ENCODE peak calls at places on chromosome 7, in eight cellular contexts. V is HCT116, G is upper lobe of left lung, W is endothelial cell of umbilical vein, P is sigmoid colon, Q is HepG2, E is breast epithelium, S is GM23338. A is an unnamed sample.

GRCh38 chr7:46970486-46970885 is 611.4 kb downstream of the TNS3 start:
- DNase-seq in W (no peak), V (no peak), G (no peak), S (no peak), Q (no peak), P (no peak), E (no peak), A (no peak)

GRCh38 chr7:34249192-34249591 is 343.9 kb downstream of the BMPER start:
- DNase-seq in W (no peak), G (no peak), V (no peak), E (no peak), P (no peak), Q (no peak), S (no peak), A (no peak)

GRCh38 chr7:105389090-105389650 is 449 bp upstream of the SRPK2 start:
- DNase-seq in P (peak), G (no peak), W (peak), Q (peak), S (peak), E (no peak), V (peak), A (peak)

GRCh38 chr7:2663121-2663886 is 24.7 kb upstream of the AMZ1 start:
- DNase-seq in P (peak), S (no peak), E (no peak), G (peak), Q (peak), V (no peak), W (peak), A (no peak)

GRCh38 chr7:106717997-106718871 is 57.3 kb upstream of the CCDC71L start:
- DNase-seq in Q (peak), W (peak), E (no peak), V (peak), S (peak), G (no peak), P (no peak), A (peak)

GRCh38 chr7:127792528-127793342 is 140.7 kb downstream of the SND1 start:
- DNase-seq in Q (peak), P (no peak), V (no peak), S (peak), G (no peak), E (no peak), W (no peak), A (peak)

GRCh38 chr7:28627263-28627653 is 214.9 kb downstream of the CREB5 start:
- DNase-seq in E (no peak), G (no peak), P (no peak), Q (no peak), S (no peak), V (no peak), W (no peak), A (no peak)

GRCh38 chr7:92768501-92769360 is 67.6 kb downstream of the CDK6 start:
- DNase-seq in V (no peak), P (no peak), W (no peak), G (no peak), Q (no peak), E (no peak), S (peak), A (no peak)

GRCh38 chr7:9097565-9098060 is 664.2 kb downstream of the NXPH1 start:
- DNase-seq in W (no peak), S (no peak), Q (no peak), V (no peak), G (no peak), P (no peak), E (no peak), A (no peak)

GRCh38 chr7:86913709-86914108 is 145.7 kb downstream of the ELAPOR2 start:
- DNase-seq in V (no peak), G (no peak), Q (no peak), S (no peak), E (no peak), W (no peak), P (no peak), A (no peak)

GRCh38 chr7:51108134-51108533 is 208.5 kb downstream of the COBL start:
- DNase-seq in S (no peak), Q (no peak), W (no peak), E (no peak), P (no peak), G (no peak), V (no peak), A (no peak)

GRCh38 chr7:34748244-34749039 is 90.4 kb downstream of the NPSR1 start:
- DNase-seq in P (no peak), G (no peak), W (peak), V (peak), S (peak), E (peak), Q (peak), A (no peak)

GRCh38 chr7:14761506-14762296 is 140.8 kb downstream of the DGKB start:
- DNase-seq in P (peak), E (no peak), Q (no peak), G (no peak), S (no peak), W (peak), V (no peak), A (no peak)

GRCh38 chr7:94394058-94394398 is 667 bp upstream of the COL1A2 start:
- DNase-seq in W (no peak), Q (no peak), V (no peak), E (no peak), G (peak), S (no peak), P (peak), A (no peak)

GRCh38 chr7:157663061-157663863 is 326.5 kb downstream of the DNAJB6 start:
- DNase-seq in G (peak), V (no peak), W (no peak), P (peak), Q (no peak), E (no peak), S (no peak), A (no peak)

GRCh38 chr7:92039900-92040299 is 94.4 kb downstream of the CYP51A1 start:
- DNase-seq in W (no peak), E (no peak), P (no peak), V (no peak), S (no peak), Q (no peak), G (no peak), A (no peak)

GRCh38 chr7:139914306-139914747 is 85.3 kb downstream of the TBXAS1 start:
- DNase-seq in Q (no peak), S (no peak), G (no peak), P (no peak), W (peak), V (no peak), E (no peak), A (no peak)

GRCh38 chr7:138608292-138608691 is 92.9 kb downstream of the SVOPL start:
- DNase-seq in V (no peak), Q (no peak), P (no peak), G (no peak), S (no peak), E (no peak), W (peak), A (no peak)

GRCh38 chr7:142228681-142229080 is 29.2 kb downstream of the PRSS58 start:
- DNase-seq in V (no peak), S (peak), G (no peak), W (no peak), E (no peak), Q (no peak), P (no peak), A (no peak)

GRCh38 chr7:142231716-142232115 is 26.1 kb downstream of the PRSS58 start:
- DNase-seq in E (no peak), V (peak), W (no peak), S (peak), Q (peak), P (no peak), G (peak), A (no peak)
- TF ChIP-seq CTCF in E (no peak), V (peak), W (no peak), S (peak), Q (peak), P (no peak), G (no peak), A (no peak)

DNA sequence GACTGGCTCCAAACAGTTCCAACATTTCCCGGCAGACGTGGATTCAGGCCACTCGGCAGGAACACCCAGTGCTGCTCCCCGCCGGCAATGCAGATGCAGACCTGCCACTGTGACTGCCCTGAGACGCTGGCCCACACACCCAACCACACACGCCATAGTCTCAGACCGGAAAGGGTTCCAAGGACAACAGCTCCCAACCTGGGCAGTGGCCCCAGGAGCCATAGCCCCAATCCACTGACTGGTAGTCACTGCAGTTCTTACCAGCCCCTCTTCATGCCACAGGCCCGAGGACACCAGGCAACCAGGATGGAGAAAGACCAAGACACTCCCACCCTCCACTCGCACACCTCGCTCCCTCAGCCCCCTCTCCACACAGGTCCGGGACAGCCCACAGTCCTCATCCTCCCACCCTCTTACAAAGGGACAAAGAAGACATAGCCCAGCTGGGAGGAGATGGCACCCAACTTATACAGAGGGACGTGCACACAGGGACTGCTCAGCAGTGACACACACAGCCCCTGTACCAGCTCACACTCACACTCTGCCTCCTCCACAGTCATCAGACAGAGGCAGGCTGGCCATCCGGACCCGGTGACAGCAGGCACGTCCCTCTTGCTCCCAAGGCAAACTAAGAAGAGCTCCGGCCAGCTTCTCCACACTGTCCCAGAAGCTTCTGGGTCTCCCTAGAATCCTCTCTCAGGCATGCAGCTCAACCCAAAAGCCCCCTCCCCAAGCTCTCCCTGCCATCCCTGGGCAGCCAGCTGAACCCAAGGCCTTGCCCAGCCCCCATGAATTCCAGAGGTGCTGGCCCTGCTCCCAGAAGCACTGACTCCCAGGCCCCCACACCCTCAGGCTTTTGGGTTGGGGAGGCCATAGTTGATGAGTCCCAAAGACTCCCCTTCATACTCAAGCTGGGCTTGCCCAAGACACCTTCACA is 24.8 kb downstream of the KCNH2 start:
- DNase-seq in P (peak), V (no peak), G (no peak), E (no peak), W (no peak), Q (no peak), S (no peak), A (no peak)
- TF ChIP-seq POLR2AphosphoS5 in P (no peak), V (no peak), G (no peak), E (no peak), W (no peak), Q (no peak), S (no peak), A (no peak)

GRCh38 chr7:7351832-7352231 is 169.5 kb downstream of the C1GALT1 start:
- DNase-seq in E (no peak), G (no peak), V (no peak), S (peak), Q (no peak), P (no peak), W (no peak), A (no peak)

GRCh38 chr7:7352845-7353244 is 170.5 kb downstream of the C1GALT1 start:
- DNase-seq in P (no peak), Q (peak), V (no peak), W (no peak), S (peak), G (no peak), E (no peak), A (no peak)

GRCh38 chr7:7349156-7349555 is 166.8 kb downstream of the C1GALT1 start:
- DNase-seq in W (no peak), G (no peak), V (no peak), P (no peak), Q (no peak), S (no peak), E (no peak), A (no peak)

GRCh38 chr7:7351156-7351555 is 168.8 kb downstream of the C1GALT1 start:
- DNase-seq in E (no peak), P (no peak), V (no peak), W (no peak), S (no peak), G (no peak), Q (no peak), A (no peak)

DNA sequence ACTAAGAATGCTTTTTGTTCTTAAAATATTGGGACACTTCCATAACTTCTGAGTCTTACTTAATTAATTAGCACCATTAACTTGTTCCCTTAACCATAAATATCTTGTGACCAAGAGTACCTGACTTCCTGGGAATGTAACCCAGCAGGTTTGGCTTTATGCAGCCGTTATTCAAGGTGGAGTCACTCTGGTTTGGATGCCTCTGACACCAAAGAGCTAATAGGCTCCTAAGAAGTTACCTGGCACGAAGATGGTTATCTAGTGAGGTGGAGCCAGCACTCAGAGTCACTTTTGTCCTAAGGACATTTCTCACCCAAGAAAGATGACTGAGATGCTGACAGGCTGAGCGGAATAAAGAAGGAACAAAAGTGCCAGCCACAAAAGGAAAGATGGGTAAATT is 172.3 kb downstream of the C1GALT1 start:
- DNase-seq in W (no peak), S (peak), P (no peak), G (no peak), Q (no peak), E (peak), V (peak), A (no peak)
- TF ChIP-seq CTCF in W (no peak), S (no peak), P (no peak), G (no peak), Q (no peak), E (no peak), V (no peak), A (no peak)

DNA sequence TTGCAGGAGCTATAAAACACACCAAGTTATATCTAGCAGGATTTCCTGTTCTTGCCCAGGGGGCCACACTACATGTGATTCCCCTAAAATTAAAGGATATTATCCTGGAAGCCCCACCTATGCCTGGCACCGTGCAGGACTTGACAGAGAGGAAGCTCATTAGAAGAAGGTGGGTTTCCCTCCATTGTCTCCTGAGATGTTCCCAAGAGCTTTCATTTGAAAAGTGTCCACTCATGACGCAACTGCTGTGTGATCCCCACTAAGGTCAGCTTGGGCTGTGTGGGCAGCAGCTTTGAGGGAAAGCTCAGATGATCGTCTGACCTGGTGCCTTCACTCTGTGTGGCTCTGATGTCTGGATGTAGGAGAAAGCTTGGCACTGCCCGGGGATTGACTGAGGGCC is 53.5 kb downstream of the RAMP3 start:
- DNase-seq in S (no peak), Q (no peak), E (no peak), P (no peak), W (no peak), G (no peak), V (no peak), A (no peak)
- TF ChIP-seq POLR2AphosphoS5 in S (no peak), Q (no peak), E (no peak), P (no peak), W (no peak), G (peak), V (no peak), A (no peak)

GRCh38 chr7:30353932-30354607 is 69.7 kb downstream of the ZNRF2 start:
- DNase-seq in V (no peak), S (no peak), W (no peak), G (no peak), Q (no peak), E (no peak), P (no peak), A (no peak)

GRCh38 chr7:30353532-30353931 is 69.1 kb downstream of the ZNRF2 start:
- DNase-seq in W (no peak), S (no peak), P (no peak), E (no peak), V (no peak), G (no peak), Q (no peak), A (no peak)

GRCh38 chr7:30351274-30351673 is 66.9 kb downstream of the ZNRF2 start:
- DNase-seq in V (no peak), Q (no peak), E (no peak), P (no peak), W (no peak), S (no peak), G (no peak), A (no peak)

GRCh38 chr7:30351724-30352123 is 67.3 kb downstream of the ZNRF2 start:
- DNase-seq in Q (no peak), V (no peak), P (no peak), E (no peak), W (peak), G (no peak), S (no peak), A (no peak)

GRCh38 chr7:30352169-30352568 is 67.8 kb downstream of the ZNRF2 start:
- DNase-seq in P (no peak), G (no peak), W (no peak), E (no peak), Q (no peak), S (no peak), V (no peak), A (no peak)
- TF ChIP-seq CTCF in P (no peak), G (no peak), W (no peak), E (no peak), Q (no peak), S (peak), V (no peak), A (no peak)

DNA sequence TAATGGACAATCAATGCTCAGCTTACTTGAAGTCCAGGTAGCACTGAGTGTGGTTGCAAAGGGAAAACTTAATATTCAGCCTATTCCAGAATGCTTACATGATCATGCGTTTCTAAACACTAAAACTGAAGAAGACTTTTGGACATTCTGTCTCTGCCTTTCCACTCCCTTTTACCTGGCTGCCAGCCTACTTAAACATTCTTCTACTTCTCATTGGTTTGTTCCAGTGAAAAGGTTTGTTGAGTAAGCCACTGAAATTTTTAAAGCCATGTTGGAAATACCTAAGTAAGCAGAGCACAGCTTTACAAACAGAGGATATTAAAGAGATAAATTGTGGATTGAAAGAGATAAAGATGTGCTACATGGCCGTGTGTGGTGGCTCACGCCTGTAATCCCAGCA is 1280.8 kb upstream of the AUTS2 start:
- DNase-seq in W (no peak), G (no peak), P (no peak), S (no peak), Q (no peak), V (no peak), E (no peak), A (no peak)
- TF ChIP-seq POLR2AphosphoS5 in W (no peak), G (no peak), P (no peak), S (no peak), Q (no peak), V (no peak), E (no peak), A (no peak)

DNA sequence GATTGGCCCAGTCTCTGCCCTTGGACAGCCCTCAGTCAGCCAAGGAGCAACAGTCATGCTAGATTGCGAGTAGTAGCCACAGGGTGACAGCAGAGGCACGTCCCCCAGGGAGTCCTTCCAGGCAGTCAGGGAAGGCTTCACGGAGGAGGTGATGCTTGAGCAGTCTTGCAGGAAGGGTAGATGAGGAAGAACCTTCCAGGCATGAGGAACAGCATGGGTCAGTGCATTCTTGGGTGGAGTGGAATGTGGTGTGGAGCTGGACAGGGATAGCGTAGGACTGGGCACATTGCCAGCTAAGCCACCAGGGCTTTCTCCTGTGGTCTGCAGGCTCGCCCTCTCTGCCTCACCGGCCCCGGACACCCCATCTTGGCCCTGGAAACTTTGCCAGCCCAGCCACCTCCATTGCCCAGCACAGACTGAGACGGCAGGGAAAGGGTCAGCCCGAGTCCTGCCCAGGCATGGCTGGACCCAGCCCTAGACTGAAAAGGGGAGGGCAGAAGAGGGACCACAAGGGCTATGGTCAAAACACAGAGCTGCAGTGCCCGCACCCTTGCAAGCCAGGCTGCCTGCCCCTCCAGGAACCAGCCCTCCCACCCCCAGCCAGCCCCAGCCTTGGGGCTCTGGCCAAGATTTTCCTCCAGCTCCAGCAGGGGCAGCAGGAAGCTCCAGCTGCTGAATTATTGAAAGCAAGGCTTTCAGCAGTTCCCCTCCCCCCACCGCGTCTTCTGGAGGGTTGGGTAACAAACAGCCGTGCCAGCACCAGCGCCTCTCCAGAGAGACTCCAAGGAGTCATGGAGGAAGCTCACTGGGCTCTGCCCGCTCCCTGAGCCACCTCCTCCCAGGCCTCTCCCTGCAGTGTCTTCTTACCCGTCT is 18.7 kb downstream of the SRRM3 start:
- DNase-seq in E (no peak), V (no peak), S (peak), P (no peak), Q (peak), W (no peak), G (peak), A (no peak)
- TF ChIP-seq CTCF in E (no peak), V (peak), S (peak), P (no peak), Q (peak), W (no peak), G (no peak), A (no peak)

GRCh38 chr7:20350518-20350951 is 19.8 kb downstream of the ITGB8 start:
- DNase-seq in V (no peak), S (peak), P (peak), E (no peak), G (no peak), W (peak), Q (no peak), A (no peak)
- TF ChIP-seq POLR2AphosphoS5 in V (no peak), S (no peak), P (peak), E (no peak), G (no peak), W (no peak), Q (no peak), A (no peak)

DNA sequence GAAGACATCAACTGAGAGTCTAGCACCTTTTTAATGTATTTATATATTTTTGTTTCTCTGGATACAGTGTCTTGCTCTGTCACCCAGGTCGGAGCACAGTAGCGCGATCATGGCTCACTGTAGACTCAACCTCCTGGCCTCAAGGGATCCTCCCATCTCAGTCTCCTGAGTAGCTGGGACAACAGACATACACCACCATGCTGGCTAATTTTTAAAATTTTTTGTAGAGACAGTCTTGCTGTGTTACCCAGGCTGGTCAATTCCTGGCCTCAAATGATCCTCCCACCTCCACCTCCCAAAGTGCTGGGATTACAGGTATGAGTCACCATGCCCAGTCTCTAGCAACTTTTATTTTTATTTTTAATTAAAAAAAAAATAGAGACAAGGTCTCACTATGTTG is 51.4 kb upstream of the ANLN start:
- DNase-seq in W (no peak), S (no peak), V (no peak), G (no peak), E (no peak), Q (no peak), P (no peak), A (no peak)
- TF ChIP-seq CTCF in W (no peak), S (no peak), V (no peak), G (no peak), E (no peak), Q (no peak), P (no peak), A (no peak)

GRCh38 chr7:81213394-81213793 is 294.5 kb upstream of the SEMA3C start:
- DNase-seq in V (no peak), Q (no peak), S (no peak), E (no peak), P (no peak), G (no peak), W (no peak), A (no peak)
- TF ChIP-seq POLR2AphosphoS5 in V (no peak), Q (no peak), S (no peak), E (no peak), P (no peak), G (no peak), W (no peak), A (no peak)